ENCODE peak calls at places on chromosomes 7 and 10, in six cellular contexts. U is transverse colon, S is SK-N-SH, E is tibial nerve, C is HepG2, V is ovary. P is an unnamed sample.

GRCh38 chr10:105187243-105187642 is 546.2 kb downstream of the SORCS3 start:
- DNase-seq in C (no peak), S (no peak), V (no peak), E (no peak), U (no peak), P (no peak)

GRCh38 chr10:27482984-27483956 is 20.8 kb upstream of the RAB18 start:
- DNase-seq in S (no peak), E (no peak), V (no peak), C (no peak), U (no peak), P (no peak)

GRCh38 chr7:93160410-93160809 is 12.2 kb upstream of the SAMD9L start:
- DNase-seq in V (no peak), E (no peak), S (no peak), C (no peak), U (no peak), P (no peak)

GRCh38 chr10:68212721-68213352 is 19.1 kb downstream of the ATOH7 start:
- DNase-seq in C (peak), S (peak), V (no peak), U (no peak), E (no peak), P (no peak)

GRCh38 chr7:139762886-139763285 is 14.9 kb downstream of the HIPK2 start:
- DNase-seq in S (no peak), U (no peak), E (no peak), C (no peak), V (no peak), P (no peak)

GRCh38 chr10:75195035-75195763 is 15.4 kb upstream of the VDAC2 start:
- DNase-seq in E (no peak), S (no peak), V (no peak), U (no peak), C (no peak), P (no peak)

GRCh38 chr7:111872411-111872810 is 310.1 kb upstream of the IMMP2L start:
- DNase-seq in U (no peak), C (no peak), S (no peak), V (no peak), E (no peak), P (no peak)

GRCh38 chr10:3595736-3596135 is 189.3 kb downstream of the KLF6 start:
- DNase-seq in V (no peak), C (no peak), U (no peak), S (no peak), E (no peak), P (no peak)

GRCh38 chr7:6256709-6257535 is 15.5 kb downstream of the CYTH3 start:
- DNase-seq in S (no peak), C (peak), V (no peak), E (peak), U (peak), P (no peak)

GRCh38 chr7:36682102-36682501 is 42.2 kb downstream of the AOAH start:
- DNase-seq in E (no peak), U (no peak), C (no peak), S (no peak), V (no peak), P (no peak)

GRCh38 chr7:45574521-45575500 is 643 bp downstream of the ADCY1 start:
- DNase-seq in E (no peak), S (peak), C (peak), V (no peak), U (no peak), P (peak)

GRCh38 chr10:100043796-100044195 is 34.0 kb upstream of the DNMBP start:
- DNase-seq in S (no peak), E (peak), V (no peak), U (no peak), C (no peak), P (no peak)

GRCh38 chr10:12435348-12435747 is 86.0 kb downstream of the CAMK1D start:
- DNase-seq in V (no peak), E (no peak), C (no peak), S (no peak), U (no peak), P (no peak)

GRCh38 chr10:47150581-47150980 is 149.4 kb upstream of the GDF10 start:
- DNase-seq in U (no peak), E (no peak), V (no peak), C (no peak), S (no peak), P (no peak)

GRCh38 chr7:80380957-80381356 is 130.9 kb downstream of the GNAT3 start:
- DNase-seq in S (no peak), C (no peak), E (no peak), V (no peak), U (no peak), P (no peak)

GRCh38 chr10:85617751-85618150 is 748.8 kb downstream of the GRID1 start:
- DNase-seq in C (no peak), U (no peak), S (no peak), V (no peak), E (no peak), P (no peak)

GRCh38 chr7:77935652-77936348 is 137.2 kb downstream of the PHTF2 start:
- DNase-seq in E (no peak), S (no peak), U (no peak), C (no peak), V (no peak), P (no peak)

DNA sequence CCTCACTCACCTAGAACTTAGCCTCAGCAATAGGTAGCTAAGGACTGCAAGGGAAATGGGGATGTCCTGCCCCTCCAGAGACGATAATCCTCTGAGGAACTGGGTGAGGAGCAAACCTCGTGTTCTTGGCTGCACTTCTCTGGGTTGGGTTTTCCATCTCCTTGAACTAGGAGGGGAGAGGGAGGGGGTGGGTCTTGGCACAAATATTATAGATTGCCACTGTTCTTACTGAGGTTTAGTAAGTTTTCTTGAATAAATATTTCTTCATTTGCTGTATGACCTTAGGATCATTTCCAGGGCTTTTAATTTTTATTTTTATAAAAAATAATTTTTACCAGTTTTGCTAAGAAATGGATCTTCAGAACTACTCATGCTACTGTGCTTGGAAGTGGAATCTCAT is 406.7 kb upstream of the FZD8 start:
- DNase-seq in E (no peak), C (no peak), U (no peak), S (no peak), V (no peak), P (no peak)
- TF ChIP-seq EP300 in E (no peak), C (no peak), U (no peak), S (no peak), V (no peak), P (no peak)

GRCh38 chr7:106568680-106569499 is 92.1 kb downstream of the CCDC71L start:
- DNase-seq in U (no peak), V (no peak), S (peak), E (no peak), C (no peak), P (no peak)

GRCh38 chr7:106570146-106570545 is 90.8 kb downstream of the CCDC71L start:
- DNase-seq in V (no peak), U (no peak), E (no peak), S (no peak), C (no peak), P (no peak)

GRCh38 chr7:106570948-106571418 is 90.0 kb downstream of the CCDC71L start:
- DNase-seq in C (no peak), V (no peak), U (no peak), E (no peak), S (no peak), P (no peak)

GRCh38 chr7:106568002-106568679 is 92.8 kb downstream of the CCDC71L start:
- DNase-seq in C (no peak), E (no peak), S (no peak), V (no peak), U (no peak), P (no peak)

GRCh38 chr7:106569500-106569929 is 91.4 kb downstream of the CCDC71L start:
- DNase-seq in C (no peak), V (no peak), E (no peak), U (no peak), S (no peak), P (no peak)
- TF ChIP-seq EP300 in C (no peak), V (no peak), E (no peak), U (no peak), S (no peak), P (no peak)

GRCh38 chr7:133355325-133355708 is 102.4 kb downstream of the EXOC4 start:
- DNase-seq in V (no peak), C (no peak), U (no peak), E (no peak), S (no peak), P (no peak)
- TF ChIP-seq EP300 in V (no peak), C (no peak), U (no peak), E (no peak), S (no peak), P (no peak)

DNA sequence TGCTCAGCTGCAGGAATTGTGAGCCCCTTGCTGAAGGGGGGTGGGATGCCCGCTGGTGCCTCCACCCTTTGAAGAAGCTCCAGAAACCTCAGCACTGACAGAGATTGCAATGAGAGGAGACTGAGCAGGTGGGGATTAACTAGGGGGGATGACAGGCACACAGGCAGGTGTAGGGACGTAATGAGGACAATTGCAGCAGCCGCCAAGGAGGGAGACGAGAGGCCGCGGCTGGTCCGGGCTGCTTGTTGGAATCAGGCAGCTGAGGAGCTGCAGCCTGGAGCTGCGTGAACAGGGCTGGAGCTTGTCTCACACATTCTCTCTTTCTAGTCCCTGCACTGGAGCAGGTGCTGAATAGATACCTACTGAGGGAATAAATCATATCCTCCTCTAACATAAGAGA is 122.0 kb upstream of the TCERG1L start:
- DNase-seq in E (no peak), C (no peak), U (no peak), V (no peak), S (no peak), P (no peak)
- TF ChIP-seq EP300 in E (no peak), C (no peak), U (no peak), V (no peak), S (no peak), P (no peak)

DNA sequence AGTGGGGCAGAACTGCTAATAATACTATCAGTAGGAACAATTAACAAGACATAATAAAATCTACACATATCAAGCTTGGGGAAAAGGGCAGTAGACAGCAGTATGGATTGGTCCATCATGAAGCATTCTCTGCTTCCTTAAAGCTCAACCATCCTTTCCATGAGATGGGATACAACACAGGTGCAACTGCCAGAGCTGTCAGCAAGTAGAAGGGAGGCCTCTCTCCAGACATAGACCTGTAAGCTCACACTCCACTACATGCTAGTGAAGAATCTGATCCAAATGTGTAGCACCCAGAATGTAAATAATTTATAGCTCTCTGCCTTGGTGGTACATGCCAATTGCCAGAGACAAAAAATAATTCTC is 41.5 kb upstream of the ANAPC16 start:
- DNase-seq in C (no peak), V (no peak), U (no peak), E (no peak), S (no peak), P (no peak)
- TF ChIP-seq EP300 in C (no peak), V (no peak), U (no peak), E (no peak), S (no peak), P (no peak)

P was measured in stomach.